ENCODE peak calls at places on chromosome X, in four cellular contexts. One of them, this sample, is unnamed.
A peak's percentile ranks its signal among the peaks of the same experiment; 100 is the strongest.

GRCh38 chrX:44244008-44244407 is 99.5 kb downstream of the EFHC2 start:
- DNase-seq in adrenal gland: no peak
- DNase-seq in MM.1S: peak; percentile 15
- DNase-seq in HFF-Myc: no peak
- DNase-seq in this sample: no peak

GRCh38 chrX:57204306-57204705 is 67.1 kb upstream of the SPIN2A start:
- DNase-seq in adrenal gland: no peak
- DNase-seq in MM.1S: no peak
- DNase-seq in HFF-Myc: no peak
- DNase-seq in this sample: no peak

GRCh38 chrX:40150503-40150902 is 52.7 kb upstream of the BCOR start:
- DNase-seq in adrenal gland: no peak
- DNase-seq in MM.1S: no peak
- DNase-seq in HFF-Myc: no peak
- DNase-seq in this sample: no peak

GRCh38 chrX:124242160-124242559 is 90.3 kb upstream of the TEX13D start:
- DNase-seq in adrenal gland: no peak
- DNase-seq in MM.1S: no peak
- DNase-seq in HFF-Myc: no peak
- DNase-seq in this sample: no peak

GRCh38 chrX:19886888-19887531 is 390 bp downstream of the SH3KBP1 start:
- DNase-seq in adrenal gland: no peak
- DNase-seq in MM.1S: peak; percentile 7
- DNase-seq in HFF-Myc: no peak
- DNase-seq in this sample: no peak

GRCh38 chrX:20061869-20062254 is 54.8 kb downstream of the MAP7D2 start:
- DNase-seq in adrenal gland: no peak
- DNase-seq in MM.1S: peak; percentile 33
- DNase-seq in HFF-Myc: no peak
- DNase-seq in this sample: no peak

GRCh38 chrX:53481093-53481492 is 46.9 kb upstream of the HSD17B10 start:
- DNase-seq in adrenal gland: no peak
- DNase-seq in MM.1S: no peak
- DNase-seq in HFF-Myc: no peak
- DNase-seq in this sample: no peak

GRCh38 chrX:65688403-65688881 is 21.0 kb downstream of the MSN start:
- DNase-seq in adrenal gland: no peak
- DNase-seq in MM.1S: peak; percentile 85
- DNase-seq in HFF-Myc: no peak
- DNase-seq in this sample: no peak

GRCh38 chrX:102546818-102547493 is 30.4 kb upstream of the TMSB15A start:
- DNase-seq in adrenal gland: no peak
- DNase-seq in MM.1S: no peak
- DNase-seq in HFF-Myc: no peak
- DNase-seq in this sample: no peak

GRCh38 chrX:30573125-30573524 is 4.4 kb downstream of the TASL start:
- DNase-seq in adrenal gland: no peak
- DNase-seq in MM.1S: no peak
- DNase-seq in HFF-Myc: no peak
- DNase-seq in this sample: no peak

GRCh38 chrX:136708348-136708747 is 60.4 kb downstream of the CD40LG start:
- DNase-seq in adrenal gland: no peak
- DNase-seq in MM.1S: peak; percentile 47
- DNase-seq in HFF-Myc: no peak
- DNase-seq in this sample: no peak

GRCh38 chrX:154486052-154486395 is 391 bp downstream of the UBL4A start:
- DNase-seq in adrenal gland: peak; percentile 52
- DNase-seq in MM.1S: peak; percentile 18
- DNase-seq in HFF-Myc: no peak
- DNase-seq in this sample: no peak

GRCh38 chrX:119753639-119754257 is 4.6 kb upstream of the SOWAHD start:
- DNase-seq in adrenal gland: no peak
- DNase-seq in MM.1S: peak; percentile 77
- DNase-seq in HFF-Myc: no peak
- DNase-seq in this sample: no peak

GRCh38 chrX:54044877-54045328 is 630 bp upstream of the PHF8 start:
- DNase-seq in adrenal gland: no peak
- DNase-seq in MM.1S: no peak
- DNase-seq in HFF-Myc: no peak
- DNase-seq in this sample: no peak

GRCh38 chrX:1246816-1247215 is 21.8 kb upstream of the CSF2RA start:
- DNase-seq in adrenal gland: peak; percentile 52
- DNase-seq in MM.1S: peak; percentile 62
- DNase-seq in HFF-Myc: peak; percentile 38
- DNase-seq in this sample: no peak

GRCh38 chrX:54530358-54530900 is 410 bp downstream of the GNL3L start:
- DNase-seq in adrenal gland: no peak
- DNase-seq in MM.1S: peak; percentile 7
- DNase-seq in HFF-Myc: no peak
- DNase-seq in this sample: no peak

GRCh38 chrX:140709421-140709846 is at the start of gene LINC00632:
- DNase-seq in adrenal gland: no peak
- DNase-seq in MM.1S: no peak
- DNase-seq in HFF-Myc: no peak
- DNase-seq in this sample: no peak

GRCh38 chrX:121150217-121150616 is 102.8 kb downstream of the GLUD2 start:
- DNase-seq in adrenal gland: no peak
- DNase-seq in MM.1S: no peak
- DNase-seq in HFF-Myc: no peak
- DNase-seq in this sample: no peak

GRCh38 chrX:23783569-23784486 is 855 bp downstream of the SAT1 start:
- DNase-seq in adrenal gland: no peak
- DNase-seq in MM.1S: no peak
- DNase-seq in HFF-Myc: no peak
- DNase-seq in this sample: no peak

GRCh38 chrX:96004386-96004785 is 680.3 kb upstream of the DIAPH2 start:
- DNase-seq in adrenal gland: no peak
- DNase-seq in MM.1S: no peak
- DNase-seq in HFF-Myc: no peak
- DNase-seq in this sample: no peak

GRCh38 chrX:47078129-47079043 is at the start of gene RGN:
- DNase-seq in adrenal gland: peak; percentile 75
- DNase-seq in MM.1S: no peak
- DNase-seq in HFF-Myc: no peak
- DNase-seq in this sample: no peak
- H3K4me3 ChIP-seq in adrenal gland: peak within 1 kb of the TSS; percentile 54
- H3K4me3 ChIP-seq in MM.1S: no peak within 1 kb of the TSS
- H3K4me3 ChIP-seq in HFF-Myc: no peak within 1 kb of the TSS
- H3K4me3 ChIP-seq in this sample: peak within 1 kb of the TSS; percentile 15

DNA sequence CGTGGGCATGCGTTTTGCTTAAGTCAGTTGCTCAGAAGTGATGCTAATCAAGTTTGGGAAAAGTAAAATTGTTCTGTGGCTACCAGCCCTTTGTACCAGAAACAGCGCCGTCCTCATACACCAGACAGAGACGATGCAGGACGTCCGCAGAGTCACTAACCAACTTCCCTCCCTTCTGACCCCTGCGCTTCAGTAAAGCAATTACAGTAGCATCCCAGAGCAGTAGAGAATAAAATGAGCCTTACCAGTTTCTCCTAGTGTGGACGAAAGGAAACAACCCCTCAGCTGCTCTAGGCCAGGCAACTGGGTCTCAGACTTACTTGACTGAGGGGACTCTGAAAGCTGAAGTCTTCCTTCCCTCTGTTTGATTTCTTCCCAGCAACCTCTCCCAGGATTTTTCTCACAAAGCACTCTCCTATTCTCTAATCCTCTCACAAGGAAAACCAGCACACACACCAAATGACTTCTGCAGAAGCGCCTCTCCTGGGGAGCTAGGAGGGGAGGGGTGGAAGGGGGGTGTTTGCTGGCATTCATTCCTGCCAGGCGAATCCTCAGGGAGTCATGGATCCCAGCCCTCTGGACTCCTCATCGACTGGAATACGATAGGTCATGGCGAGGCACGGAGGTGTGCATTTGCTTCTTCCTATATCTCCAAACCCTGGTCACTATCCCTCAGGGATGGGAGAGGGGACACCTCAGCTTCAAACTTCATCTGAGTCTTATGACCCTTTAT is 56.0 kb upstream of the MID1 start:
- DNase-seq in adrenal gland: no peak
- DNase-seq in MM.1S: no peak
- DNase-seq in HFF-Myc: no peak
- DNase-seq in this sample: no peak
- H3K4me3 ChIP-seq in adrenal gland: no peak overlapping the region
- H3K4me3 ChIP-seq in MM.1S: no peak overlapping the region
- H3K4me3 ChIP-seq in HFF-Myc: no peak overlapping the region
- H3K4me3 ChIP-seq in this sample: no peak overlapping the region

GRCh38 chrX:10098235-10098819 is 58.4 kb upstream of the CLCN4 start:
- DNase-seq in adrenal gland: no peak
- DNase-seq in MM.1S: peak; percentile 83
- DNase-seq in HFF-Myc: no peak
- DNase-seq in this sample: no peak
- H3K4me3 ChIP-seq in adrenal gland: peak overlapping the region; percentile 28
- H3K4me3 ChIP-seq in MM.1S: peak overlapping the region; percentile 66
- H3K4me3 ChIP-seq in HFF-Myc: no peak overlapping the region
- H3K4me3 ChIP-seq in this sample: no peak overlapping the region

GRCh38 chrX:12885508-12885907 is 18.6 kb downstream of the TLR7 start:
- DNase-seq in adrenal gland: no peak
- DNase-seq in MM.1S: no peak
- DNase-seq in HFF-Myc: no peak
- DNase-seq in this sample: no peak
- H3K4me3 ChIP-seq in adrenal gland: no peak overlapping the region
- H3K4me3 ChIP-seq in MM.1S: no peak overlapping the region
- H3K4me3 ChIP-seq in HFF-Myc: no peak overlapping the region
- H3K4me3 ChIP-seq in this sample: no peak overlapping the region

GRCh38 chrX:104254442-104255115 is at the start of gene ESX1:
- DNase-seq in adrenal gland: no peak
- DNase-seq in MM.1S: no peak
- DNase-seq in HFF-Myc: no peak
- DNase-seq in this sample: no peak
- H3K4me3 ChIP-seq in adrenal gland: no peak within 1 kb of the TSS
- H3K4me3 ChIP-seq in MM.1S: peak within 1 kb of the TSS; percentile 44
- H3K4me3 ChIP-seq in HFF-Myc: no peak within 1 kb of the TSS
- H3K4me3 ChIP-seq in this sample: peak within 1 kb of the TSS; percentile 1

GRCh38 chrX:152897216-152898144 is at the start of gene ZNF185:
- DNase-seq in adrenal gland: no peak
- DNase-seq in MM.1S: no peak
- DNase-seq in HFF-Myc: no peak
- DNase-seq in this sample: no peak
- H3K4me3 ChIP-seq in adrenal gland: peak within 1 kb of the TSS; percentile 29
- H3K4me3 ChIP-seq in MM.1S: no peak within 1 kb of the TSS
- H3K4me3 ChIP-seq in HFF-Myc: peak within 1 kb of the TSS; percentile 17
- H3K4me3 ChIP-seq in this sample: peak within 1 kb of the TSS; percentile 49

DNA sequence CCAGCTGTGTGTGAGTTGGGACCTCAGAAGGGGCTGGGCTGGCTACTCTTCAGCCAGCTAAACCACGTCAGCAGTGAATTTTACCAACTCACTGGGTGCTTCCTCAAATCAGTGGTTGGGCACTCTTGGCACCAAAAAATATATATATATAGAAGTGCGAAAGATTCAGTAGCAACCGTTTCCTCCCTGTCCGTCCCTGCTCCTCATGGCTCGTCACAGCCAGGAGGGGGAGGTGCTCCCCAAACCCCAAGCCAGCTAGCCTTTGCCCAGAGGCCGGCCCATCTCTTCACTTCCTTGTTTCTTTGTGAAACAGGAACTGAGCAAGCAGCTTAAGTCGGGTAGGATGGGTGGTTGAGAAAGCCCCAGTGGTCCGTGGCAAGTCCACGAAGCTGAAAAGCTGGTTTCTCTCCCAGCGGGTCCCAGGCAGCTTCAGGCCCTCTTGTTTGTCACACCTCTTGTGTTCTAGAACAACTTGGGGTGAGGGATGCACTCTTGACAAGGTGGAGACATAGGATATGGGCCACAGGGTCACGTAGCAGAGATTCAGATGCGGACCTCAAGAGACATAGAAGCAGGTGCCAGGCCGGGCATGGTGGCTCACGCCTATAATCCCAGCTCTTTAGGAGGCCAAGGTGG is 6.8 kb upstream of the SASH3 start:
- DNase-seq in adrenal gland: peak; percentile 72
- DNase-seq in MM.1S: peak; percentile 97
- DNase-seq in HFF-Myc: no peak
- DNase-seq in this sample: no peak
- H3K4me3 ChIP-seq in adrenal gland: no peak overlapping the region
- H3K4me3 ChIP-seq in MM.1S: no peak overlapping the region
- H3K4me3 ChIP-seq in HFF-Myc: no peak overlapping the region
- H3K4me3 ChIP-seq in this sample: no peak overlapping the region

GRCh38 chrX:33211356-33212254 is at the start of gene DMD:
- DNase-seq in adrenal gland: peak; percentile 71
- DNase-seq in MM.1S: no peak
- DNase-seq in HFF-Myc: no peak
- DNase-seq in this sample: peak; percentile 21
- H3K4me3 ChIP-seq in adrenal gland: peak within 1 kb of the TSS; percentile 51
- H3K4me3 ChIP-seq in MM.1S: no peak within 1 kb of the TSS
- H3K4me3 ChIP-seq in HFF-Myc: no peak within 1 kb of the TSS
- H3K4me3 ChIP-seq in this sample: peak within 1 kb of the TSS; percentile 40

This sample was measured in AG04449.